ENCODE peak calls at places on chromosomes 1 and 21, in seven cellular contexts. X is pancreas, L is psoas muscle, B is uterus, E is ascending aorta, V is GM23338, M is heart right ventricle. I is an unnamed sample.

GRCh38 chr1:42730988-42731387 is 9.0 kb downstream of the CLDN19 start:
- DNase-seq in L (no peak), X (no peak), V (peak; percentile 61), M (no peak), B (no peak), E (no peak), I (no peak)

GRCh38 chr1:185244015-185244747 is 72.9 kb downstream of the IVNS1ABP start:
- DNase-seq in E (no peak), L (no peak), M (no peak), B (no peak), X (no peak), V (no peak), I (no peak)

GRCh38 chr1:227453962-227454361 is 109.4 kb upstream of the ZNF678 start:
- DNase-seq in X (no peak), E (no peak), L (no peak), V (no peak), B (no peak), M (no peak), I (no peak)

GRCh38 chr1:79259390-79260336 is 253.1 kb upstream of the ADGRL4 start:
- DNase-seq in V (peak; percentile 62), M (no peak), L (no peak), E (no peak), B (no peak), X (no peak), I (no peak)

GRCh38 chr1:6440198-6441126 is 15.9 kb downstream of the ESPN start:
- DNase-seq in B (no peak), M (no peak), V (peak; percentile 82), E (no peak), L (no peak), X (peak; percentile 61), I (no peak)

GRCh38 chr1:238753205-238753720 is 633.1 kb upstream of the CHRM3 start:
- DNase-seq in X (no peak), V (peak; percentile 40), M (no peak), B (no peak), L (no peak), E (no peak), I (no peak)

GRCh38 chr1:170309389-170310013 is 163.7 kb downstream of the NTMT2 start:
- DNase-seq in V (no peak), X (peak; percentile 18), E (no peak), M (peak; percentile 7), B (peak; percentile 30), L (no peak), I (no peak)

GRCh38 chr1:101178341-101178687 is 58.5 kb upstream of the S1PR1 start:
- DNase-seq in M (no peak), L (no peak), E (no peak), X (no peak), V (no peak), B (no peak), I (no peak)

GRCh38 chr21:35096959-35097358 is 47.9 kb upstream of the RUNX1 start:
- DNase-seq in X (no peak), B (no peak), E (no peak), M (no peak), V (no peak), L (no peak), I (no peak)

GRCh38 chr1:213989740-213990472 is 2.1 kb downstream of the PROX1 start:
- DNase-seq in X (peak; percentile 72), L (no peak), B (peak; percentile 52), M (no peak), E (no peak), V (peak; percentile 39), I (no peak)
- H3K4me3 ChIP-seq in X (peak overlapping the region; percentile 67), L (peak overlapping the region; percentile 72), B (peak overlapping the region; percentile 62), M (peak overlapping the region; percentile 55), E (peak overlapping the region; percentile 68), V (peak overlapping the region; percentile 80), I (no peak overlapping the region)

DNA sequence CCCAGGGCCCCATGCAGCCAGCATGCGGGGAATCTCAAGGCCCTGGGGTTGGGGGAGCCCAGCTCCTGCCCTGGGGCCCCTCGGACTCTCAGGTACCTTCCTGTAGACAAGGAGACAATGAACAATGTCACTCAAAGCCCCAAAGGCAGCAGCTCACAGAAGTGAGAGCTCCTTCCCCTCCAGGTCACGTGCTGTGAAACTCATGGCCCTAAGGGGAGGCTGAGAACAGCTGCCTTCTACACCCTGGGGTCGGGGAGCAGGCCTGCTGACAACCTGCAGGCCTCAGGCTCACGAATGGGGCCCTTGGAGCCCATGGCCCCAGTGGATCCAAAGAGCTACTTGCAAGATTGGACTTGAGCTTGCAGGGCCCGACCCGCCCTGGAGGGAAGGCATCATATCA is 3.2 kb downstream of the MEGF6 start:
- DNase-seq in V (no peak), L (no peak), B (no peak), E (no peak), M (no peak), X (no peak), I (no peak)
- H3K4me1 ChIP-seq in V (peaks cover 5% of the 10 kb centered on the region), L (peaks cover 7% of the 10 kb centered on the region), B (peaks cover 15% of the 10 kb centered on the region), E (peaks cover 15% of the 10 kb centered on the region), M (peaks cover 7% of the 10 kb centered on the region), X (peaks cover 6% of the 10 kb centered on the region), I (peaks cover 30% of the 10 kb centered on the region)

GRCh38 chr1:8863138-8863537 is 15.3 kb downstream of the ENO1 start:
- DNase-seq in L (no peak), M (no peak), V (no peak), B (no peak), X (no peak), E (no peak), I (no peak)
- H3K27ac ChIP-seq in L (no peak overlapping the region), M (no peak overlapping the region), V (peak overlapping the region; percentile 87), B (no peak overlapping the region), X (no peak overlapping the region), E (no peak overlapping the region), I (no peak overlapping the region)

DNA sequence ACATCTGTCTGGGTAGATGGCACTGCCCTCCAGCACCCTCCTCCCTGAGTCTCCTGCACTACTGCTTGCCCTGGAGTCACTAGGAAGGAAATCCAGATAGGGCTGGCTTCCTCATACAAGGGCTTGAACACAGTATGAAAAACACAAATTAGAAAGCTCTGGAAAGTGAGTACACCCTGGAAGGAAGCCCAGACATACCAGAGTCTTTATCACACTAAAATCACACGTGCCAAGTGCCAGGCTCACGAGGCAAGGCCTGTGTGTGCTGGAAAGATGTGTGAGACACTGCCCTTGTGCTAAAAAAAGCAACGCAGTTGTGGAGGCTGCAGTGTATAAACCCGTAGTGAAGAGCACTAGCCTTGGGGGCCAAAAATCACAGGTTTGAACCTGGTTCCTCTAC is 28.3 kb upstream of the S100A7 start:
- DNase-seq in V (no peak), B (no peak), E (peak; percentile 54), L (peak; percentile 27), M (peak; percentile 49), X (no peak), I (no peak)
- H3K4me3 ChIP-seq in V (no peak overlapping the region), B (no peak overlapping the region), E (no peak overlapping the region), L (no peak overlapping the region), M (no peak overlapping the region), X (no peak overlapping the region), I (no peak overlapping the region)

GRCh38 chr1:153535664-153536585 is at the start of gene S100A6:
- DNase-seq in E (peak; percentile 80), L (peak; percentile 92), B (peak; percentile 91), X (peak; percentile 74), V (peak; percentile 56), M (peak; percentile 87), I (no peak)
- H3K4me1 ChIP-seq in E (peaks cover 27% of the 10 kb centered on the region), L (peaks cover 12% of the 10 kb centered on the region), B (peaks cover 3% of the 10 kb centered on the region), X (no peaks in the 10 kb centered on the region), V (peaks cover 37% of the 10 kb centered on the region), M (peaks cover 35% of the 10 kb centered on the region), I (peaks cover 77% of the 10 kb centered on the region)

GRCh38 chr1:35174225-35174540 is 18.8 kb downstream of the SFPQ start:
- DNase-seq in L (no peak), M (no peak), E (no peak), B (no peak), X (no peak), V (no peak), I (no peak)
- H3K27ac ChIP-seq in L (no peak overlapping the region), M (no peak overlapping the region), E (no peak overlapping the region), B (no peak overlapping the region), X (no peak overlapping the region), V (peak overlapping the region; percentile 23), I (no peak overlapping the region)

DNA sequence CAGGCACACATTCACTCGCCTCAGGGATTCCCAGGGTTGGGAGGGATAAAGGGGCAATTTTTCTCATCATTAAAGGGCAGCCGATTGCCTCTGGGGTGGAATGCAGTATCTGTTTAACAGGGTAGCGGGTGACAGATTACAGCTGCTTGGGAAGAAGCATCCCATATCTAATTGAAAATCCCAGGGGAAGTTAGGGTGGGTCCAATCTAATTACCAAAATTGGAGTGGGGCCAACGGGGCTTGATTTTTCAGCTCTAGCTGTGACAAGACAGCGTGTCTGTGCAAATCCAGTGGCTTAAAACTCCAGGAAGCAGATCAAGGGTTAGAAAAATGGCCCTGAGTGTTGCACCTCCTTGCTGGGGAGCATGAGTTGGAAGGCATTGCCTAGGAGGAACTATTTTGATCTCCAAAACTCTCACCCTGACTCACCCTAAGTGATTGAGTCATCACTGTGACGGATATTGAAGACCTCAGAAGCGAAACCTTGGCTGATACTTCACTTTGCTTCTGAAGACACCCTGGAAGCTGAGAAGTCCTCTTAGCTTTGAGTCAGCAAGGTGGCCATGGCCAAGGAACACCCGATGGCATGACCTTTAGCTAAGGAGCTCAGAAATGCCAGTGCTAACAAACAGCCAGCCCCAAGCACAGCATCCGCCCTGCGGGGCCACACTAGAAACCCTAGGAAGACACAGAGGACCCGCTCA is 46.0 kb downstream of the GRHL3 start:
- DNase-seq in B (no peak), M (no peak), E (no peak), L (peak; percentile 32), X (no peak), V (no peak), I (no peak)
- H3K4me3 ChIP-seq in B (no peak overlapping the region), M (no peak overlapping the region), E (no peak overlapping the region), L (no peak overlapping the region), X (no peak overlapping the region), V (no peak overlapping the region), I (no peak overlapping the region)

DNA sequence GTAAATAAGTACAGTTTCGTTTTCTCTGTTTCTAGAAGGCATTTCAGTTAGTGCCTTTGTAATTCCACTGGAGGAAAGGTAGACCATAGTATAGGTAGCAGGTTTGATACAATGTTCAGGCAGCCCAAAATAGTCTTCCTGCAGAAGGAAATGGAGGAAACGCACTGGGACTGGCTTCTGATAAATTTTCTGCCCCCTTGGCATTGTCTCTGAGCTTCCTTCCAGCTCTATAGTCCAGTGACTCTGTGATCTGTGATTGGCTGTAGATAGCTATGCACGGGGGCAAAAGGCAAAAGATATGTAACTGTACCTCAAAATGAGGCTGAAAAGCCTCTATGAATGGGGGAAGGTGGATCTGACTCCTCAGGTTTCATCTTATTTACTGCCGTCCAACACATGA is 5.8 kb upstream of the MAGOH start:
- DNase-seq in X (no peak), L (no peak), V (no peak), E (no peak), B (no peak), M (no peak), I (no peak)
- H3K4me1 ChIP-seq in X (no peaks in the 10 kb centered on the region), L (no peaks in the 10 kb centered on the region), V (peaks cover under 1% of the 10 kb centered on the region), E (no peaks in the 10 kb centered on the region), B (no peaks in the 10 kb centered on the region), M (no peaks in the 10 kb centered on the region), I (no peaks in the 10 kb centered on the region)

GRCh38 chr1:201625711-201626300 is 86.9 kb downstream of the NAV1 start:
- DNase-seq in B (no peak), M (no peak), X (no peak), E (no peak), V (no peak), L (no peak), I (no peak)
- H3K27ac ChIP-seq in B (no peak overlapping the region), M (no peak overlapping the region), X (no peak overlapping the region), E (peak overlapping the region; percentile 23), V (no peak overlapping the region), L (no peak overlapping the region), I (no peak overlapping the region)